ENCODE peak calls at places on chromosomes 5 and 9, in four cellular contexts. O, Q, V and S are unnamed samples.

GRCh38 chr5:86880785-86881492 is 263.2 kb downstream of the COX7C start:
- DNase-seq in O (no peak), Q (peak), V (peak), S (peak)

GRCh38 chr5:14185336-14186131 is 42.4 kb downstream of the TRIO start:
- DNase-seq in O (no peak), Q (peak), V (no peak), S (no peak)

GRCh38 chr9:83060557-83060956 is 2.4 kb downstream of the RASEF start:
- DNase-seq in O (no peak), Q (no peak), V (no peak), S (no peak)

GRCh38 chr5:177132504-177133118 is 962 bp upstream of the NSD1 start:
- DNase-seq in O (no peak), Q (peak), V (peak), S (no peak)

GRCh38 chr5:1525624-1525985 is 1.8 kb upstream of the LPCAT1 start:
- DNase-seq in O (peak), Q (no peak), V (no peak), S (no peak)

GRCh38 chr5:93017854-93018253 is 563.2 kb downstream of the NR2F1-AS1 start:
- DNase-seq in O (no peak), Q (peak), V (no peak), S (no peak)

GRCh38 chr9:113155911-113156559 is 5.2 kb downstream of the SLC31A2 start:
- DNase-seq in O (no peak), Q (no peak), V (no peak), S (no peak)

GRCh38 chr5:169974121-169974770 is 6.0 kb downstream of the INSYN2B start:
- DNase-seq in O (no peak), Q (no peak), V (no peak), S (no peak)

GRCh38 chr5:36403601-36404311 is 102.1 kb upstream of the RANBP3L start:
- DNase-seq in O (peak), Q (peak), V (no peak), S (no peak)

GRCh38 chr9:78590068-78590467 is 293.1 kb downstream of the PSAT1 start:
- DNase-seq in O (no peak), Q (no peak), V (no peak), S (no peak)

GRCh38 chr5:1934801-1935429 is 52.2 kb upstream of the IRX4 start:
- DNase-seq in O (no peak), Q (no peak), V (no peak), S (no peak)

GRCh38 chr9:133534346-133535284 is at the start of gene ADAMTSL2:
- DNase-seq in O (peak), Q (peak), V (peak), S (peak)

GRCh38 chr5:102481044-102481715 is 17.6 kb downstream of the SLCO6A1 start:
- DNase-seq in O (no peak), Q (peak), V (no peak), S (no peak)

GRCh38 chr5:163498886-163499285 is 6.5 kb upstream of the MAT2B start:
- DNase-seq in O (no peak), Q (peak), V (no peak), S (no peak)

GRCh38 chr5:135629164-135629563 is 50.4 kb upstream of the CXCL14 start:
- DNase-seq in O (no peak), Q (no peak), V (no peak), S (no peak)

GRCh38 chr5:126016256-126016655 is 407.0 kb upstream of the GRAMD2B start:
- DNase-seq in O (peak), Q (peak), V (no peak), S (no peak)

GRCh38 chr5:106489004-106489403 is 1181.7 kb downstream of the EFNA5 start:
- DNase-seq in O (no peak), Q (no peak), V (no peak), S (no peak)

GRCh38 chr9:84755375-84755774 is 85.8 kb downstream of the NTRK2 start:
- DNase-seq in O (no peak), Q (no peak), V (no peak), S (no peak)

GRCh38 chr9:98087420-98088354 is 31.2 kb downstream of the NANS start:
- DNase-seq in O (peak), Q (peak), V (no peak), S (peak)

GRCh38 chr5:73558950-73559349 is 6.5 kb downstream of the ANKRA2 start:
- DNase-seq in O (no peak), Q (no peak), V (no peak), S (no peak)

GRCh38 chr9:81588148-81588874 is 101.0 kb downstream of the TLE1 start:
- DNase-seq in O (no peak), Q (peak), V (no peak), S (no peak)

GRCh38 chr5:9057406-9058000 is 488.4 kb downstream of the SEMA5A start:
- DNase-seq in O (no peak), Q (no peak), V (no peak), S (no peak)

GRCh38 chr5:131256507-131256823 is 7.4 kb upstream of the CDC42SE2 start:
- DNase-seq in O (no peak), Q (no peak), V (no peak), S (no peak)

GRCh38 chr5:179817071-179817840 is 3.4 kb upstream of the SQSTM1 start:
- DNase-seq in O (no peak), Q (no peak), V (no peak), S (no peak)
- TF ChIP-seq CTCF in O (no peak), Q (no peak), V (no peak), S (peak)

GRCh38 chr9:101571114-101571513 is 23.7 kb downstream of the PPP3R2 start:
- DNase-seq in O (no peak), Q (no peak), V (no peak), S (no peak)

GRCh38 chr9:101564252-101564651 is 30.5 kb downstream of the PPP3R2 start:
- DNase-seq in O (no peak), Q (no peak), V (no peak), S (no peak)

GRCh38 chr9:101569736-101570501 is 24.9 kb downstream of the PPP3R2 start:
- DNase-seq in O (no peak), Q (peak), V (no peak), S (no peak)

GRCh38 chr9:101567725-101567993 is 27.1 kb downstream of the PPP3R2 start:
- DNase-seq in O (no peak), Q (no peak), V (no peak), S (no peak)

DNA sequence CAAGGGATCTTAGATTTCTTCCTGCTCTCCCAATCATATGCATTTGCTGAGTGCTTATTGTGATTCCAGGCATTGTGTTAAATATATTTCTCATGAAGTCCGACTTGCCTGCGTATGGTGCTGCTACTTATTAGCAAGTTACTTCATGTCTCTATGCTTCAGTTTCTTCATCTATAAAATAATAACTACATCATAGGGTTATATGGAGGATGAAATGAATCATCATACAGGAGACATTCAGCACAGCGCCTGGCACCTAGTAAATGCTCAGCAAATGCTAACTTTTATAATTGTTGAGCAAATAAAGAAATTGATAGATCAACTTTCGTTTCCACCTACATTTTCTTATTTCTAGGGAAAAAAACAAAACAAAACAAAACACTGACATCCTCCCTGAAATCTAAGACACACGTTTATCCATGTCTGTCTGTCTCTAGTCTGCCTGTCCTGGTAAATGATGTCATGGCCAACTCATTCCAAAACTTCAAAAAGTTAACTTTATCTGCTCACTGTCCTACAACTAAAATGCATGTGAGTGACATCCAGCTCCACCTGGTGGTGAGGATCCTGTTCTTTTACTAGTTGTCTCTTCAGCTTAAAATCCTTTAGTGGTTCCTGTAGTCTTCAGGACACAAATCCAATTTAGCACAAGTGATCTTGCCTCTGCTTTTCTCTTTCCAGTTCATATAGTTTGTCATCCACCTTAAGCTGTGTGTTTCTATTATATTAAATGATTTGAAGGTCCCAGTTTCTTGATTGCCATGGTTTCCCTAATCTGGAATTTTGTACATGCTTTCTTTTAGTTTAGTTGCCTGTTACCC is 27.7 kb downstream of the PPP3R2 start:
- DNase-seq in O (no peak), Q (peak), V (peak), S (peak)
- TF ChIP-seq CTCF in O (peak), Q (peak), V (peak), S (peak)

DNA sequence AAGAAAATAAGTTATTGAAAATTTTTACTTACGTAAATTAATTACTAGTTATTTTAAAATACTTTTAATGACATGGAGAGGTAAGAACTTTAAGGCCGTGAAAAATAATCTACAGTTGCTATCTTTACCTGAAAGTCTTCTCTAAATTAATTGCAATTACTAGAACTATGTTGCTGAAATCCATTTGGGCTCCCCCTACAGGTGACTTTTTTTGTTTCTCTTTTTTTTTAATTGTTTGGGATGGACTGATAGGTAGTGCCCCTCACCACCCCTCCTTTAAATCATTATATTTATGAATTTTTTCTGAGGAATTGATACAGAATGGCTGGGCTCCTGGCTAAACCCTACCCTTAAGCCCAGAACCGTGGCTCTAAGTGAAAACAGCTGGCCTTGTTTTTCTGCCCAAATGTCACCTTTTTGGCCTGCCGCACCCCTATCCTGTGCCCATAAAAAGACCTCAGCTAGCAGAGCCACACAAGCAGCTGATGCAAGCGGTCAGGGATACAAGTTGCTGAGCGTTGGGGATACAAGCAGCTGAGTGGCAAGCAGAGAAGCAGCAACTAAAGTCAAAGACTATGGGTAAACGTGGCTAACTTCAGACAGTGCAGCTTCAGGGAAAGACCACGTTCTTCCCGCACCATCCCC is 315.2 kb upstream of the ACO1 start:
- DNase-seq in O (no peak), Q (no peak), V (no peak), S (peak)
- TF ChIP-seq CTCF in O (no peak), Q (no peak), V (no peak), S (peak)

DNA sequence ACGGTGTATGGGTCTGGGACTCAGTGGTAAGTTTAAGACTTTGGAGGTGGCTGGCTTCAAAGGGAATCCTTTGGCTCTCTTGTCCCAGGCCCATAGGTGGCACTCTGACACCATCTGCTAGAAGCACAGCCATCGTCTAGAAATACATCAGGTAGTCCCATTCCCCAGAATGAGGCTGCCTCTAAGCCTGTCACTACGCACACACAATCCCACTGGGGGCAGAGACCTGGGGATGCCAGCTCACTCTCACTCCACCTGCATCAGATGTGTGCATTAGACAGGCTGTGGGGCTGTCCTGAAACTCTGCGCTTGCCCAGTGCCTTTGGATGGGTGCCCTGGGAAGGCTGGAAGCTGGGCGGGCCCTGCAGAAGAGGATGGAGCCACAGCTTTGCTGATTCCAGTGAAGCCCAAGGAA is 127.5 kb upstream of the PANK3 start:
- DNase-seq in O (peak), Q (peak), V (no peak), S (no peak)
- TF ChIP-seq CTCF in O (peak), Q (peak), V (no peak), S (peak)

GRCh38 chr5:173625261-173625660 is 8.8 kb upstream of the BOD1 start:
- DNase-seq in O (no peak), Q (no peak), V (no peak), S (no peak)

GRCh38 chr5:173624276-173624675 is 7.8 kb upstream of the BOD1 start:
- DNase-seq in O (no peak), Q (no peak), V (no peak), S (no peak)

GRCh38 chr5:173627271-173627670 is 10.8 kb upstream of the BOD1 start:
- DNase-seq in O (no peak), Q (no peak), V (no peak), S (no peak)

GRCh38 chr5:173626501-173626812 is 10.0 kb upstream of the BOD1 start:
- DNase-seq in O (no peak), Q (no peak), V (no peak), S (no peak)

DNA sequence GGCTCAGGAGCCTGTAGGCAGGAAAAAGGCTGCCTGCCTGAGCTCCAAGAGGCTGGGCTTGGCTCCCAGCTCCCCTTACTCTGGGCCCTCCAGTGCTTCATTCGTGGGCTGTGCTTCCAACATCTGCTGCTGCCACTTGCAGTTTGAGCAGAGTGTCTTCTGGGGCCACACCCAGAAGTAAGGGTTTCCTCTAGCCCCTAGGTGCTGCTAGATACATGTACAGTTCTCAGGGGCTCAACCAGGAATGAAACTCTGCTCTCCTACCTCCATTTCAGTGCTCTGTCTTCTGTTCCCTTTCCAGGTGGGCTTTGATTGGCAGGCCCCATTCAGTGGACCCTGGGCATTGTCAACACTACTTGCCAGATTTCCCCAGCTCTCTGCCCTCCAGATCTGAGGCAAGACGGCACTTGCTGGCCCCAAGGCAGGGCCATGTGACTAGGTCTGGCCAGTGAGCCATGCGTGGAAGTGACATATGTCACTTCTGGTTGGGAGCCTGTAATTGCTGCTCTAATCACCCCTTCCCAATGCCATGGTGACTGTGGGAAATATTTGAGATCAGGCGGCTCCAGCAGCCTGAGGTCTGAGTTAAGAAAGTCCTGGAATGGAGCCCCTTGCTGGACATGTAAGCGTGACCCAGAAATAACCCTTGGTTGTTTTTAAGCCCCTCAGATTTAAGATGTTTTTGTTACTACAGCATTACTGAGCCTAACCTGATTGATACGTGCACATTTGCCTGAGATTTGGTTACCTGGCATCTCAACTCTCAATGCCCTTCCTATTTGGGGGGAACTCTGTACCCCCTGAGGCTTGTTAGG is 9.4 kb upstream of the BOD1 start:
- DNase-seq in O (no peak), Q (no peak), V (peak), S (peak)
- TF ChIP-seq CTCF in O (peak), Q (no peak), V (peak), S (peak)

DNA sequence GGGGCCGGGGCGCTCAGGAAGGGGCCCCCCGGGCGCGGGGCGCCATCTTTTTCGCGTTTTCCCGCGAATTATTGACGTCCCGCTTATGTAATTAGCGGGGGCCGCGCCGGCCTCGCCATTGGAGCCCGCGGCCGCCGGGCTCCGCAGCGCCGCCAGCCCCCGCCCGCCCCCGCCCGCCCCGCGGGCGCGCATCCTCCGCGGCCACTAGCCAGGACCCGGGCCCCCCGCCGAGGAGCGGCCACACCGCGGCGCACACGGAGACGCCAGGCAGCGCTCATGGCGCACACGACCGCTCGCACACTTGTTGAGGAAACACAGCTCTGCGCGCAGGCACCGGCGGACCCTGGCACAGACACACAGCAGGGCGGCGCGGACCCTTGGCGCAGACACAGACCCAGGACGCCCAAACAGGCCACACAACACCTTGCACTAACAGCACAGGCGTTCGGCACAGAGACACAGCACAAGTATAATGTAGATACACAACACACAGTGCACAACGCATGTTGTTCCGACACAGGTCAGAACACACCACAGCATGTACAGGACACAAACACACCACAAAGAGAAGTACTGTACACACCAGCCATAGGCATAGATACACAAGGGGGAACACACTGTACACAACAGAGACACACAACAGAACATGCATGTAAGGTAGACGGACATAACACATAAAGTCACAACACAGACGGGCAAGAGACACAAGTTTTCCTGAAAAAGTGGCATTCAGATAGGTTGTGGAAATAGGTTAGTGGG is 467 bp upstream of the PHF19 start:
- DNase-seq in O (peak), Q (peak), V (peak), S (peak)
- TF ChIP-seq CTCF in O (peak), Q (no peak), V (peak), S (peak)

DNA sequence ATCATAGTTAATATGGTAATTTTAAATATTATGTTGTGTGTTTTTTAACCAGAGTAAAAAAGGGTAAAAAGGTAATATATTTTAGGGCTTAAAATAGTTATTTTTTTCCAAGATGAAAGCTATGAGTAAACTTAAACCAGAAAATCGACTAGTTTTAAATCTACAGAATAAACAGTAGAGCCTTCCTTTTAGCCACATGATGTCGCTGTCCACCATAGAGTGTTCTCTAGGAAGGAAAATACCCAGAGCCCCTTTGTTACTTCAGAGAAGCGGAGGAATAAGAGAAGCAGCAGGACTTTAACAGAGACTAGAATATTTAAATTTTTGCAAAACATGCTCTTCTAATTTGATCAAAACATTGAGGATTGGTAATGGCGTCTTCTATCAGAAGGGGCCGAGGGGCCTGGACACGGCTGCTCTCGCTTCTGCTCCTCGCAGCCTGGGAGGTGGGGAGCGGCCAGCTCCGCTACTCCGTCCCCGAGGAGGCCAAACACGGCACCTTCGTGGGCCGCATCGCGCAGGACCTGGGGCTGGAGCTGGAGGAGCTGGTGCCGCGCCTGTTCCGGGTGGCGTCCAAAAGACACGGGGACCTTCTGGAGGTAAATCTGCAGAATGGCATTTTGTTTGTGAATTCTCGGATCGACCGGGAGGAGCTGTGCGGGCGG is at the start of gene PCDHA2:
- DNase-seq in O (no peak), Q (no peak), V (no peak), S (no peak)
- TF ChIP-seq CTCF in O (peak), Q (peak), V (no peak), S (no peak)

GRCh38 chr5:32942225-32942989 is 231.3 kb downstream of the NPR3 start:
- DNase-seq in O (no peak), Q (peak), V (peak), S (peak)
- TF ChIP-seq CTCF in O (no peak), Q (peak), V (peak), S (peak)